ENCODE peak calls at places on chromosome 11, in seven cellular contexts. D is NCI-H345; T is endothelial cell; Q is NCI-H69; I is cardiac fibroblast; L is stimulated activated CD4-positive, alpha-beta T cell treated with anti-CD3 and anti-CD28 coated beads, Interleukin-1b, Interleukin-23, amount 100 ng/mL, for 1 hour; M is ecto neural progenitor cell. P is an unnamed sample.

GRCh38 chr11:48103621-48104561 is 112.7 kb upstream of the OR4B1 start:
- DNase-seq in D (peak; percentile 10), T (no peak), Q (peak; percentile 63), I (peak; percentile 22), L (no peak), M (no peak), P (peak; percentile 99)

GRCh38 chr11:60765355-60765754 is 8.7 kb downstream of the MS4A15 start:
- DNase-seq in D (no peak), T (no peak), Q (no peak), I (no peak), L (no peak), M (no peak), P (no peak)

GRCh38 chr11:8603696-8604077 is 9.7 kb upstream of the STK33 start:
- DNase-seq in D (no peak), T (no peak), Q (no peak), I (no peak), L (no peak), M (no peak), P (no peak)

GRCh38 chr11:108511851-108512474 is 13.8 kb upstream of the POGLUT3 start:
- DNase-seq in D (no peak), T (no peak), Q (no peak), I (peak; percentile 69), L (no peak), M (no peak), P (peak; percentile 65)

GRCh38 chr11:12727556-12728070 is 53.4 kb downstream of the TEAD1 start:
- DNase-seq in D (no peak), T (no peak), Q (no peak), I (peak; percentile 39), L (no peak), M (no peak), P (no peak)

GRCh38 chr11:35539256-35539655 is 13.8 kb upstream of the PAMR1 start:
- DNase-seq in D (no peak), T (no peak), Q (no peak), I (peak; percentile 77), L (no peak), M (no peak), P (peak; percentile 74)

GRCh38 chr11:352456-353180 is 16.7 kb upstream of the B4GALNT4 start:
- DNase-seq in D (no peak), T (no peak), Q (no peak), I (no peak), L (no peak), M (no peak), P (no peak)

GRCh38 chr11:42778193-42778592 is 533.6 kb upstream of the API5 start:
- DNase-seq in D (no peak), T (no peak), Q (peak; percentile 18), I (no peak), L (no peak), M (no peak), P (no peak)

GRCh38 chr11:12602421-12602820 is 71.8 kb upstream of the TEAD1 start:
- DNase-seq in D (no peak), T (no peak), Q (no peak), I (peak; percentile 25), L (no peak), M (no peak), P (no peak)

GRCh38 chr11:114925591-114925990 is 247.3 kb downstream of the NXPE2 start:
- DNase-seq in D (no peak), T (no peak), Q (no peak), I (no peak), L (no peak), M (no peak), P (no peak)

GRCh38 chr11:121300313-121300971 is 7.9 kb downstream of the SC5D start:
- DNase-seq in D (no peak), T (no peak), Q (peak; percentile 92), I (no peak), L (no peak), M (no peak), P (no peak)

GRCh38 chr11:79393362-79394043 is 47.3 kb downstream of the TENM4 start:
- DNase-seq in D (peak; percentile 44), T (no peak), Q (peak; percentile 99), I (no peak), L (no peak), M (peak; percentile 71), P (no peak)

GRCh38 chr11:72523991-72524390 is 89.7 kb upstream of the CLPB start:
- DNase-seq in D (no peak), T (no peak), Q (no peak), I (peak; percentile 11), L (no peak), M (no peak), P (no peak)

GRCh38 chr11:115505165-115505564 is 950 bp upstream of the CADM1 start:
- DNase-seq in D (no peak), T (peak; percentile 8), Q (peak; percentile 76), I (no peak), L (no peak), M (no peak), P (no peak)

GRCh38 chr11:119196833-119197483 is 9.2 kb upstream of the CBL start:
- DNase-seq in D (peak; percentile 84), T (peak; percentile 77), Q (peak; percentile 89), I (peak; percentile 94), L (peak; percentile 17), M (peak; percentile 67), P (peak; percentile 46)

GRCh38 chr11:68009391-68010000 is 631 bp upstream of the ALDH3B1 start:
- DNase-seq in D (no peak), T (no peak), Q (no peak), I (peak; percentile 58), L (no peak), M (no peak), P (no peak)

GRCh38 chr11:67665537-67666302 is 8.7 kb downstream of the ALDH3B2 start:
- DNase-seq in D (no peak), T (no peak), Q (no peak), I (no peak), L (no peak), M (no peak), P (no peak)

GRCh38 chr11:92122561-92122960 is 102.1 kb upstream of the FAT3 start:
- DNase-seq in D (no peak), T (no peak), Q (peak; percentile 62), I (peak; percentile 2), L (no peak), M (no peak), P (no peak)

GRCh38 chr11:119567667-119568582 is 145.0 kb upstream of the THY1 start:
- DNase-seq in D (peak; percentile 70), T (no peak), Q (peak; percentile 95), I (peak; percentile 82), L (no peak), M (no peak), P (peak; percentile 74)

GRCh38 chr11:118618991-118619375 is 11.6 kb downstream of the PHLDB1 start:
- DNase-seq in D (no peak), T (no peak), Q (no peak), I (peak; percentile 83), L (no peak), M (no peak), P (peak; percentile 18)

P was measured in foreskin melanocyte.